ENCODE peak calls at places on chromosome 4, in five cellular contexts. J is anterior cingulate cortex, L is astrocyte of the cerebellum, P is fibroblast of gingiva, Y is hippocampal formation. G is an unnamed sample.

GRCh38 chr4:107665001-107665400 is 55.0 kb downstream of the PAPSS1 start:
- DNase-seq in J (no peak), L (no peak), P (peak; percentile 16), Y (no peak), G (no peak)

GRCh38 chr4:159191989-159192388 is 89.1 kb downstream of the RAPGEF2 start:
- DNase-seq in J (no peak), L (peak; percentile 24), P (peak; percentile 52), Y (no peak), G (no peak)

GRCh38 chr4:122824616-122825015 is 2.0 kb upstream of the FGF2 start:
- DNase-seq in J (no peak), L (no peak), P (no peak), Y (no peak), G (no peak)

GRCh38 chr4:122450847-122451246 is 5.7 kb downstream of the IL2 start:
- DNase-seq in J (no peak), L (no peak), P (peak; percentile 3), Y (no peak), G (no peak)

GRCh38 chr4:172830295-172830764 is 338.3 kb upstream of the GALNT7 start:
- DNase-seq in J (no peak), L (no peak), P (no peak), Y (no peak), G (peak; percentile 18)

GRCh38 chr4:113312529-113312928 is 263.1 kb downstream of the ANK2 start:
- DNase-seq in J (no peak), L (no peak), P (no peak), Y (no peak), G (no peak)

GRCh38 chr4:137644201-137644600 is 111.9 kb upstream of the PCDH18 start:
- DNase-seq in J (no peak), L (no peak), P (peak; percentile 14), Y (no peak), G (no peak)

GRCh38 chr4:23906839-23907238 is 17.0 kb upstream of the PPARGC1A start:
- DNase-seq in J (no peak), L (no peak), P (no peak), Y (no peak), G (no peak)

GRCh38 chr4:17232575-17233253 is 279.2 kb downstream of the QDPR start:
- DNase-seq in J (no peak), L (peak; percentile 50), P (peak; percentile 44), Y (peak; percentile 8), G (no peak)

GRCh38 chr4:146271466-146271865 is 57.1 kb downstream of the REELD1 start:
- DNase-seq in J (no peak), L (no peak), P (no peak), Y (no peak), G (no peak)

GRCh38 chr4:97366661-97367060 is 776.6 kb downstream of the STPG2 start:
- DNase-seq in J (no peak), L (no peak), P (no peak), Y (no peak), G (no peak)

GRCh38 chr4:1554876-1555265 is 129.2 kb downstream of the FAM53A start:
- DNase-seq in J (no peak), L (no peak), P (no peak), Y (no peak), G (no peak)

GRCh38 chr4:105462610-105463009 is 11.3 kb downstream of the PPA2 start:
- DNase-seq in J (no peak), L (no peak), P (no peak), Y (no peak), G (no peak)

GRCh38 chr4:57442834-57443291 is 332.7 kb upstream of the IGFBP7 start:
- DNase-seq in J (no peak), L (peak; percentile 26), P (no peak), Y (peak; percentile 32), G (peak; percentile 16)